ENCODE peak calls at places on chromosomes 4 and X, in seven cellular contexts. C, V, I, J, N, O and U are unnamed samples.

GRCh38 chr4:173413043-173413442 is 14.1 kb upstream of the SCRG1 start:
- DNase-seq in C (no peak), V (no peak), I (no peak), J (no peak), N (peak; percentile 64), O (peak; percentile 48), U (no peak)

GRCh38 chrX:133085785-133086184 is 11.1 kb downstream of the USP26 start:
- DNase-seq in C (no peak), V (no peak), I (no peak), J (no peak), N (no peak), O (no peak), U (no peak)

GRCh38 chrX:6990552-6991193 is 156.8 kb upstream of the STS start:
- DNase-seq in C (no peak), V (no peak), I (no peak), J (no peak), N (no peak), O (no peak), U (no peak)

GRCh38 chrX:427812-428725 is 41.4 kb upstream of the PPP2R3B start:
- DNase-seq in C (no peak), V (no peak), I (no peak), J (peak; percentile 50), N (peak; percentile 27), O (no peak), U (no peak)

GRCh38 chr4:176350671-176351070 is 30.9 kb downstream of the SPCS3 start:
- DNase-seq in C (no peak), V (no peak), I (no peak), J (no peak), N (no peak), O (no peak), U (no peak)

GRCh38 chr4:99857302-99857701 is 36.9 kb downstream of the LAMTOR3 start:
- DNase-seq in C (no peak), V (no peak), I (no peak), J (no peak), N (peak; percentile 8), O (no peak), U (no peak)

GRCh38 chrX:69063486-69063885 is 101.8 kb downstream of the PJA1 start:
- DNase-seq in C (no peak), V (no peak), I (no peak), J (no peak), N (no peak), O (no peak), U (no peak)

GRCh38 chr4:97144199-97144598 is 999.1 kb downstream of the STPG2 start:
- DNase-seq in C (no peak), V (no peak), I (no peak), J (no peak), N (no peak), O (no peak), U (no peak)

GRCh38 chrX:153719238-153719637 is 4.9 kb downstream of the BCAP31 start:
- DNase-seq in C (no peak), V (peak; percentile 71), I (no peak), J (no peak), N (no peak), O (no peak), U (no peak)

GRCh38 chr4:75101906-75102888 is 169.3 kb downstream of the PARM1 start:
- DNase-seq in C (no peak), V (no peak), I (no peak), J (no peak), N (no peak), O (no peak), U (no peak)

GRCh38 chr4:27154706-27155105 is 294.1 kb downstream of the STIM2 start:
- DNase-seq in C (no peak), V (no peak), I (no peak), J (no peak), N (no peak), O (peak; percentile 72), U (peak; percentile 43)

GRCh38 chrX:38220936-38221386 is 290 bp upstream of the SRPX start:
- DNase-seq in C (no peak), V (no peak), I (no peak), J (no peak), N (no peak), O (no peak), U (no peak)

GRCh38 chr4:38189445-38189844 is 229.2 kb downstream of the PTTG2 start:
- DNase-seq in C (no peak), V (no peak), I (no peak), J (peak; percentile 13), N (no peak), O (peak; percentile 82), U (peak; percentile 18)

GRCh38 chrX:101057095-101057714 is 5.3 kb upstream of the TRMT2B start:
- DNase-seq in C (no peak), V (no peak), I (no peak), J (no peak), N (peak; percentile 2), O (no peak), U (no peak)

GRCh38 chr4:2962099-2962455 is 1.1 kb downstream of the NOP14 start:
- DNase-seq in C (peak; percentile 25), V (no peak), I (no peak), J (no peak), N (no peak), O (peak; percentile 13), U (no peak)

GRCh38 chrX:29257516-29257915 is 670.3 kb downstream of the IL1RAPL1 start:
- DNase-seq in C (no peak), V (no peak), I (no peak), J (no peak), N (no peak), O (peak; percentile 18), U (no peak)

GRCh38 chr4:47538516-47538915 is 53.4 kb downstream of the ATP10D start:
- DNase-seq in C (no peak), V (no peak), I (no peak), J (no peak), N (no peak), O (no peak), U (no peak)

DNA sequence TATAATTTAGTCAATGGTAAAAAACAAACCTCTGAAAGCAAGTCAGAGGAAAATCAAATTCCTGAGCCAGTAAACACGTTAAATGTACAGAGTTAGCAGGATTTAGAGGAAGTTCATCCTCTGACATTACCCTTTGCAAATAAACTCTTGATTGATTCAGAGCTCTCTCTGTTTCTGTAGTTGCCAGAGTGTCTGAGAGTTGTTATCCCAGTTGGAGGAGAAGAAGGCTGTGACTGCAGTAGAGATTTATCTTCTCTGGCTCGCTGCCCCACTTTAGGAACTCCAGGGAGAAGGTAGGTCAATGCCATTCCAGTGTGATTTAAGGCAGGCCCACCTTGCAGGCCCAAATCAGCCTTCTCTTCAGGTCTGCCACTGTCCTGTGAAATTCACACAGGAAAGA is 6.2 kb upstream of the AMOT start:
- DNase-seq in C (no peak), V (no peak), I (no peak), J (no peak), N (no peak), O (no peak), U (no peak)
- TF ChIP-seq CTCF in C (no peak), V (no peak), I (no peak), J (no peak), N (no peak), O (no peak), U (no peak)

DNA sequence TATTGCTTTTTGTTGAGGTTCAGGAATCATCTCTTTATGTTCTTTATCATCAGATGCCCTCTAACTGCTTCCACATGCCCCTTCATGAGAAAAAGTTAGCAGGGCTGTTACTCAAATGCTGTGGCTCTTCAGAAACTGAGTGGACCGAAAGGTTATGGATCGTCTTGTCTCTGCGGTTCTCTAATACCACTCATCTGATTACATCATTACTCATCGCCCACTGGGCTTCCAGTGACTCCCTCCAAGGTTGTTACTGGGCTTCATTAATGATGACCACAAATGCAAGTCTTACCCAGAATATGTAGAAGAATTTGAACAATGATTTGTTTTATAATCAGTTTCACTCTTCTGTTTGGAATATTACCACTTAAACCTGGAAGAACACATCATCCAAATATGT is 67.7 kb downstream of the RWDD4 start:
- DNase-seq in C (no peak), V (no peak), I (no peak), J (no peak), N (no peak), O (no peak), U (peak; percentile 58)
- H3K4me3 ChIP-seq in C (no peak overlapping the region), V (no peak overlapping the region), I (no peak overlapping the region), J (no peak overlapping the region), N (no peak overlapping the region), O (no peak overlapping the region), U (no peak overlapping the region)

GRCh38 chrX:78125148-78125547 is 14.3 kb downstream of the TAF9B start:
- DNase-seq in C (no peak), V (no peak), I (no peak), J (no peak), N (no peak), O (no peak), U (no peak)

GRCh38 chrX:78129714-78130113 is 9.7 kb downstream of the TAF9B start:
- DNase-seq in C (no peak), V (no peak), I (no peak), J (no peak), N (no peak), O (no peak), U (no peak)

GRCh38 chrX:78119521-78120227 is 15.6 kb downstream of the PGK1 start:
- DNase-seq in C (no peak), V (no peak), I (no peak), J (no peak), N (no peak), O (no peak), U (no peak)

GRCh38 chrX:78123190-78123589 is 16.3 kb downstream of the TAF9B start:
- DNase-seq in C (no peak), V (no peak), I (no peak), J (no peak), N (no peak), O (no peak), U (no peak)

GRCh38 chrX:78124304-78124703 is 15.1 kb downstream of the TAF9B start:
- DNase-seq in C (no peak), V (no peak), I (no peak), J (no peak), N (no peak), O (no peak), U (no peak)
- TF ChIP-seq CTCF in C (peak; percentile 42), V (no peak), I (no peak), J (peak; percentile 20), N (no peak), O (no peak), U (peak; percentile 42)

GRCh38 chrX:71909956-71910355 is 689 bp upstream of the NHSL2 start:
- DNase-seq in C (no peak), V (peak; percentile 4), I (no peak), J (no peak), N (no peak), O (no peak), U (no peak)
- H3K4me3 ChIP-seq in C (no peak overlapping the region), V (no peak overlapping the region), I (no peak overlapping the region), J (peak overlapping the region; percentile 57), N (no peak overlapping the region), O (peak overlapping the region; percentile 43), U (peak overlapping the region; percentile 62)